ENCODE peak calls at places on chromosomes 13 and 19, in four cellular contexts. B is AG04450, P is GM06990, R is lower leg skin. N is an unnamed sample.

GRCh38 chr13:106986033-106986484 is 418.1 kb upstream of the ARGLU1 start:
- DNase-seq in R (no peak), P (no peak), B (no peak), N (no peak)

GRCh38 chr19:56144396-56144795 is 3.3 kb downstream of the ZNF444 start:
- DNase-seq in R (no peak), P (no peak), B (no peak), N (no peak)

GRCh38 chr13:77509221-77509620 is 26.3 kb upstream of the SCEL start:
- DNase-seq in B (no peak), P (no peak), R (no peak), N (no peak)

GRCh38 chr19:5961969-5962945 is 15.7 kb downstream of the RANBP3 start:
- DNase-seq in P (no peak), B (no peak), R (peak), N (no peak)

GRCh38 chr19:51259348-51260245 is 8.7 kb downstream of the SIGLECL1 start:
- DNase-seq in P (no peak), B (no peak), R (peak), N (no peak)

GRCh38 chr13:112229992-112230872 is 145.9 kb upstream of the SPACA7 start:
- DNase-seq in P (no peak), B (no peak), R (no peak), N (no peak)

GRCh38 chr13:21033224-21033855 is 28.0 kb downstream of the LATS2 start:
- DNase-seq in R (peak), P (no peak), B (no peak), N (no peak)

GRCh38 chr13:32423592-32423991 is 4.3 kb downstream of the N4BP2L1 start:
- DNase-seq in B (no peak), P (no peak), R (no peak), N (no peak)

GRCh38 chr19:13888281-13888680 is 11.3 kb downstream of the NANOS3 start:
- DNase-seq in B (no peak), P (no peak), R (no peak), N (no peak)

GRCh38 chr19:54388001-54388802 is 23.5 kb upstream of the LAIR1 start:
- DNase-seq in B (no peak), R (no peak), P (peak), N (no peak)

GRCh38 chr19:45151821-45152503 is 8.8 kb downstream of the NKPD1 start:
- DNase-seq in R (no peak), B (no peak), P (no peak), N (no peak)

GRCh38 chr19:6997679-6998445 is 23.4 kb downstream of the MBD3L2B start:
- DNase-seq in R (no peak), B (no peak), P (no peak), N (no peak)

GRCh38 chr13:72952529-72953141 is 106.2 kb upstream of the KLF5 start:
- DNase-seq in R (no peak), P (no peak), B (no peak), N (no peak)

GRCh38 chr13:114132419-114133121 is at the start of gene RASA3:
- DNase-seq in B (no peak), R (no peak), P (peak), N (no peak)

GRCh38 chr13:100131863-100132574 is 43.1 kb downstream of the PCCA start:
- DNase-seq in B (peak), P (no peak), R (no peak), N (no peak)

GRCh38 chr13:110914293-110915056 is 394 bp downstream of the ANKRD10 start:
- DNase-seq in R (peak), P (peak), B (no peak), N (no peak)

GRCh38 chr13:36130542-36131214 is 504 bp downstream of the DCLK1 start:
- DNase-seq in B (no peak), P (no peak), R (no peak), N (no peak)

GRCh38 chr13:110767476-110767875 is 54.0 kb downstream of the ING1 start:
- DNase-seq in P (no peak), B (no peak), R (no peak), N (no peak)

GRCh38 chr13:63351081-63351480 is 1935.4 kb upstream of the PCDH20 start:
- DNase-seq in R (no peak), P (no peak), B (no peak), N (no peak)

GRCh38 chr13:76808927-76809326 is 77.3 kb downstream of the KCTD12 start:
- DNase-seq in P (no peak), B (no peak), R (no peak), N (no peak)

GRCh38 chr13:100675660-100676129 is 1.1 kb upstream of the TMTC4 start:
- DNase-seq in R (no peak), B (no peak), P (no peak), N (no peak)

GRCh38 chr13:63629591-63629990 is 2213.9 kb upstream of the PCDH20 start:
- DNase-seq in B (no peak), P (no peak), R (no peak), N (no peak)

GRCh38 chr13:36129539-36129938 is 1.6 kb downstream of the DCLK1 start:
- DNase-seq in R (no peak), P (no peak), B (no peak), N (no peak)

GRCh38 chr13:47420012-47420411 is 523.2 kb upstream of the HTR2A start:
- DNase-seq in B (no peak), P (no peak), R (no peak), N (no peak)

GRCh38 chr13:26872444-26873173 is 112.0 kb upstream of the GPR12 start:
- DNase-seq in B (no peak), R (peak), P (peak), N (peak)

GRCh38 chr19:42191855-42192254 is 25.6 kb downstream of the DEDD2 start:
- DNase-seq in B (peak), R (peak), P (no peak), N (no peak)

GRCh38 chr13:30874561-30874960 is 31.5 kb upstream of the MEDAG start:
- DNase-seq in P (no peak), R (no peak), B (no peak), N (no peak)

GRCh38 chr13:51311957-51312520 is 27.5 kb upstream of the SERPINE3 start:
- DNase-seq in P (no peak), B (no peak), R (no peak), N (no peak)

GRCh38 chr19:16106121-16106520 is 5.6 kb upstream of the RAB8A start:
- DNase-seq in R (no peak), P (no peak), B (no peak), N (no peak)

GRCh38 chr13:93956416-93956815 is 523.1 kb downstream of the DCT start:
- DNase-seq in R (no peak), P (no peak), B (no peak), N (no peak)

GRCh38 chr13:91533354-91533753 is 134.9 kb downstream of the GPC5 start:
- DNase-seq in B (no peak), R (no peak), P (no peak), N (no peak)

GRCh38 chr13:72379581-72379980 is 347.8 kb downstream of the MZT1 start:
- DNase-seq in B (no peak), P (no peak), R (no peak), N (no peak)

GRCh38 chr19:46513461-46514236 is 18.0 kb upstream of the PNMA8B start:
- DNase-seq in P (peak), B (no peak), R (peak), N (no peak)

GRCh38 chr13:41054919-41055619 is 6.2 kb upstream of the WBP4 start:
- DNase-seq in R (no peak), P (no peak), B (no peak), N (no peak)

GRCh38 chr13:29160862-29161261 is 340.7 kb downstream of the MTUS2 start:
- DNase-seq in P (no peak), B (no peak), R (no peak), N (no peak)

GRCh38 chr19:18967358-18968146 is 26.5 kb upstream of the HOMER3 start:
- DNase-seq in P (no peak), R (peak), B (no peak), N (no peak)

GRCh38 chr19:8310342-8311055 is 2.3 kb upstream of the CD320 start:
- DNase-seq in P (no peak), B (no peak), R (no peak), N (no peak)

GRCh38 chr13:84445776-84446175 is 563.5 kb upstream of the SLITRK1 start:
- DNase-seq in R (no peak), B (peak), P (no peak), N (no peak)

GRCh38 chr13:35485451-35485850 is 9.0 kb upstream of the MAB21L1 start:
- DNase-seq in P (no peak), B (no peak), R (no peak), N (no peak)

GRCh38 chr19:37719927-37720265 is 335 bp upstream of the ZNF607 start:
- DNase-seq in B (no peak), P (no peak), R (no peak), N (no peak)

GRCh38 chr19:37718357-37718756 is 1.2 kb downstream of the ZNF607 start:
- DNase-seq in R (no peak), B (no peak), P (no peak), N (no peak)

GRCh38 chr19:37725181-37725580 is 5.6 kb upstream of the ZNF607 start:
- DNase-seq in P (no peak), B (no peak), R (no peak), N (no peak)

GRCh38 chr19:37716140-37716539 is 3.4 kb downstream of the ZNF607 start:
- DNase-seq in P (no peak), R (no peak), B (no peak), N (no peak)

GRCh38 chr19:37719111-37719926 is at the start of gene ZNF607:
- DNase-seq in B (peak), R (peak), P (peak), N (peak)
- H3K4me3 ChIP-seq in B (peak), R (peak), P (peak), N (peak)

DNA sequence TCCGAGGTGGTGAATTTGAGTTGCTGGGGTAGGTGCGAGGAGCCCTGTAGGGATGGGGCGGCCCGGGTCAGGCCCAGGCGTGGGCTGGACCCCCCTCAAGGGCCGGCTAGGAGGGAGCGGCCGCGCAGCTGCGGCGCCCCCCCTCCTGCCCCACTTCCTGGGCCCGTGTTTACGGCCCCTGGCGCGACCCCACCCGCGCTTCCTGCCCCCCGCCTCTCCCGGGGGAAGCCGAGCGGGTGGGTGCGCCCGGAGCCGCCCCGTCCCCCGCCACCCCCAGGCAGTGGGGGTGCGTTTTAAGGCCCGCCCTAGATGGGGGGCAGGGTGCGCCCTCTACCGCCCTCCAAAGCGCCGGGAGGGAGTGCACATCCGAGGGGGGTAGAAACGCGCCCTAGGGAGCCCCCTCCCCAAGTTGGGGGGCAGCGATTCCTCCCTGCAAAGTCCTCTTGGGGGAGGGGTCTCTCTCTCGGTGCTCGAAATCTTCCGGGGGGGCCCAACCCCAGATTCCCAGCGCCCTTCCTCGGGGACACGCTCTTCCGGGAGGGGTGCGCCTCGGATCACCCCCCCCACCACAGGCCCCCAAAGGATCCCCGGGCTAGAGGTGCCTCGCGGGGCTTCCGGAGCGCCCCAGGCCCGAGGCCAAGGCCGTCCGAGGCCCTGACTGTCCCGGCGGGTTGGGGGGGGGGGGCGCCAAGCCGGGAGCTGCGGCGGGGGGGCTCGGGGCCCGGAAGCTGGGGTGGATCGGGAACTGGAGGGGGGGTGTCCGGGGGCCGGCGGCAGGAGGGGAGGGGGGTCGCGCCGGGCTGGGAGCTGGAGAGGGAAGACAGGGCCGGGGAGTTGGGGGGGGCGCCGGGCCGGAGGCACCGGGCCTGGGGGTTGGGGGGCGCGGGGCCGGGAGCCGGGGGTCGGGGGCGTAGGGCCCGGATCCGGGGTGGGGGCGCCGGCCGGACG is 807 bp downstream of the TLE5 start:
- DNase-seq in R (no peak), P (peak), B (no peak), N (no peak)
- TF ChIP-seq CTCF in R (no peak), P (peak), B (peak), N (peak)

GRCh38 chr19:34774857-34775256 is 1.8 kb upstream of the ZNF599 start:
- DNase-seq in P (no peak), R (no peak), B (no peak), N (no peak)

GRCh38 chr19:34773555-34773864 is 495 bp upstream of the ZNF599 start:
- DNase-seq in R (no peak), B (no peak), P (no peak), N (no peak)

GRCh38 chr19:34767967-34768366 is 5.0 kb downstream of the ZNF599 start:
- DNase-seq in B (no peak), P (no peak), R (no peak), N (no peak)

GRCh38 chr19:34778342-34778741 is 5.3 kb upstream of the ZNF599 start:
- DNase-seq in R (no peak), P (no peak), B (no peak), N (no peak)

DNA sequence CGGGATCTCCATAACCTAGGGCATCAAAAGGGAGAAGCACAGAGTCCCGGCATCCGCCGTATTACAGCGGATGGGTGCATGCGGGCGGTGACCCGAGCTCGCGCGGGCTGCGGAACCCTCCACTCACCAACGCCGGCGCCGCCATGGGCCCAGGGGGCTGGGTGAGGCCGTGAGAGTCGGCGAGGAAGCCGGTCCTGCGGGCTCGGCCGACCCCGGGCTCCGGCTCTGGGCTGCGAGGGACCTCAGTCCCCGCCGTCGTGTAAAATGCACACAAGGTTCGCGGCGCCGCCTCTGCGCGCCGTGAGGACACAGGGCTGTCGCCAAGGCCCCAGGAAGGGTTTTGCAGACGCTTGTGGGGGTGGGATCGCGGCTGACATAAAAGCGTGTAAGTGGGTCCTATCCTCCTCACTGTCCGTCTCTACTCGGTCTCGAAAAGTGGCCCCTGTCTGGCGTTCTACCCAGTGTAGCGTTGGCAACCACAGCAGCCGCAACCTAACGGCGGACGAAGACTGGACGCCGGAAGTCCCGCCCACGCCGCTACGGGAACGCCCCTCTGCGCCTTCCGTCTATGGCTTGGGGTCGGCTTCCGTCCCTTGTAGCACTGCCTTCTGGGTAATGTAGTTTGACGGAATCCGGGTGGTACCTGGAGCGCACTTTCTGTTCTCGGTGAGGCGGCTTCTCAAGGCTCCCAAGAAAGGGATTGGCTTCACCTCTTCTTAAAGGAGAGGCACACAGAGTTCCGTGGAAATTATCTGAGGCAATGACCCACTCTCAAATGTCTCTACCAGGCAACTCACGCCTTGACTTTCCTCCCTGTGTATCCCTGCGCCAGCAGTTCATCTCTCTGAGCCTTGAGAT is at the start of gene ZNF599:
- DNase-seq in P (peak), R (peak), B (peak), N (peak)
- H3K4me3 ChIP-seq in P (peak), R (peak), B (peak), N (peak)

GRCh38 chr19:58499021-58499927 is 12.5 kb downstream of the SLC27A5 start:
- DNase-seq in P (peak), R (peak), B (peak), N (peak)
- TF ChIP-seq CTCF in P (peak), R (no peak), B (peak), N (peak)

GRCh38 chr19:512548-513365 is 5.5 kb downstream of the TPGS1 start:
- DNase-seq in P (no peak), B (no peak), R (no peak), N (no peak)

GRCh38 chr19:511101-511841 is 4.0 kb downstream of the TPGS1 start:
- DNase-seq in P (peak), R (no peak), B (no peak), N (no peak)

GRCh38 chr19:513368-514165 is 6.3 kb downstream of the TPGS1 start:
- DNase-seq in B (no peak), R (no peak), P (no peak), N (no peak)

GRCh38 chr19:508204-509150 is 1.2 kb downstream of the TPGS1 start:
- DNase-seq in P (no peak), R (no peak), B (no peak), N (no peak)

DNA sequence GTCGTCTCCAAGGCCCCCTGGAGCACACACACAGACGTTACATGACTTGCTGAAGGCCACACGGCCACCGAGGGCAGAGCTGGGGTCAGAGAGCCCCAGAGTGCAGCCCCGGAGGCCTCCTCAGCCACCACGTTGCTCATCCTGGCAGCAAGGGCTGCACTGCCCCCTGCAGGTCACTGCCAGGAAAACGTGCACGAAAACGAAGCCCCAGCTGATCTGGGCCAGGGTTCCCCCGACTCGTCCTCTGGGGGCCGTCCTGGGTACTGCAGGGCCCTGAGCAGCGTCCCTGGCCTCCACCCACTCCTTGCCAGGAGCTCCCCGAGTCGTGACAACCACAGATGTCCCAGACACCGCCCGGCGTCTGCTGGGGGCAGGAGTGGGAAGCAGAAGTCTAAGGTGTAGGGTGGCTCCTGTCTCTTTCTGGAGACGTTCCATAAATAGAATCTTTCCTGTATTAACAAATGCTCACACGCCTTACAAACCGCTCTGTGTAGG is 3.4 kb downstream of the TPGS1 start:
- DNase-seq in B (peak), P (peak), R (no peak), N (peak)
- H3K4me3 ChIP-seq in B (no peak), P (peak), R (no peak), N (peak)

GRCh38 chr13:25232937-25233515 is 54.3 kb downstream of the MTMR6 start:
- DNase-seq in B (no peak), R (no peak), P (no peak), N (no peak)
- TF ChIP-seq CTCF in B (peak), R (no peak), P (peak), N (peak)

DNA sequence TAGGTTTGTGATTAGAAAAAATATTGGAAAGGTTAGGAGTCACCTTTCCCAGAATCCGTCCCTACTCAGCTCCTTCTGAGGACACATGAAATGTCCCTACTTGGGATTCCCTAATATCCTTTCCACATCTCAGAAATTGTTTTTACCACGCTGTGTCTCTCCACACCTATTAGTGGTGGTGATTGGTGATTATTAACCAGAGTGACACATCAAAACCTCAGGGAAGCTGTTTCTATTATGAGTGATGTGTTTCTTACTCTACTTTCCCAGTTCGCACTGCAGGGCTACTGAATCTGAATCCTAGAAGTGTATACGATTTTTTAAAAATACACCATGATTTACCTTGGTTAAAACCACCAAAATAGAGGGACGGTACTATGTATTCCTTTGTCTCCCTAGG is 460.8 kb downstream of the TBC1D4 start:
- DNase-seq in B (no peak), R (no peak), P (no peak), N (no peak)
- H3K4me3 ChIP-seq in B (no peak), R (no peak), P (no peak), N (no peak)